ENCODE peak calls at places on chromosome 4, in four cellular contexts. E, X, K and N are unnamed samples.

GRCh38 chr4:144169211-144169610 is 28.7 kb upstream of the GYPA start:
- DNase-seq in E (no peak), K (no peak), X (no peak), N (no peak)

GRCh38 chr4:53094040-53094439 is 231.9 kb downstream of the RASL11B start:
- DNase-seq in E (no peak), X (no peak), K (no peak), N (no peak)

GRCh38 chr4:47716017-47716416 is 121.8 kb downstream of the CORIN start:
- DNase-seq in E (no peak), X (no peak), K (peak; percentile 2), N (no peak)

GRCh38 chr4:153138736-153139135 is 65.5 kb upstream of the TRIM2 start:
- DNase-seq in K (no peak), E (no peak), X (no peak), N (no peak)

GRCh38 chr4:85886665-85887064 is 411.7 kb downstream of the ARHGAP24 start:
- DNase-seq in X (no peak), K (no peak), E (no peak), N (no peak)

GRCh38 chr4:52643846-52644245 is 15.3 kb downstream of the USP46 start:
- DNase-seq in K (no peak), X (no peak), E (no peak), N (no peak)

GRCh38 chr4:33104190-33104773 is 2384.1 kb downstream of the PCDH7 start:
- DNase-seq in E (no peak), K (no peak), X (no peak), N (no peak)

GRCh38 chr4:145066063-145066501 is 31.9 kb downstream of the ANAPC10 start:
- DNase-seq in E (no peak), X (no peak), K (peak; percentile 29), N (no peak)

GRCh38 chr4:110618091-110619000 is 4.5 kb downstream of the PITX2 start:
- DNase-seq in X (peak; percentile 93), E (no peak), K (no peak), N (no peak)

GRCh38 chr4:169940460-169940859 is 85.7 kb downstream of the MFAP3L start:
- DNase-seq in K (no peak), X (peak; percentile 70), E (no peak), N (no peak)